ENCODE peak calls at places on chromosomes 13 and 19, in nine cellular contexts. L is neural crest cell, P is AG04450, A is adrenal gland, T is cardiac muscle cell, D is OCI-LY7, H is fibroblast of lung, Y is bronchial epithelial cell, F is tibial artery. J is an unnamed sample.

GRCh38 chr13:42001580-42001979 is 40.7 kb upstream of the VWA8 start:
- DNase-seq in F (no peak), Y (peak), L (no peak), T (peak), P (peak), H (peak), A (peak), D (no peak), J (no peak)

GRCh38 chr13:77176350-77176749 is 149.4 kb upstream of the FBXL3 start:
- DNase-seq in F (no peak), Y (peak), L (no peak), P (peak), H (peak), D (no peak), A (no peak), T (peak), J (no peak)

GRCh38 chr19:35895911-35896642 is 4.3 kb downstream of the NFKBID start:
- DNase-seq in T (no peak), H (no peak), D (no peak), A (no peak), L (no peak), F (no peak), Y (no peak), P (no peak), J (no peak)

GRCh38 chr19:46254776-46255175 is 25.2 kb downstream of the IGFL1 start:
- DNase-seq in A (no peak), F (no peak), P (no peak), L (no peak), D (no peak), Y (peak), H (no peak), T (no peak), J (no peak)

GRCh38 chr13:88000239-88000638 is 329.1 kb downstream of the SLITRK5 start:
- DNase-seq in T (no peak), P (no peak), D (peak), F (no peak), H (no peak), A (no peak), L (no peak), Y (no peak), J (no peak)

GRCh38 chr13:31870511-31870910 is 131.2 kb downstream of the RXFP2 start:
- DNase-seq in P (no peak), T (no peak), A (no peak), D (no peak), L (no peak), Y (no peak), H (peak), F (no peak), J (no peak)

GRCh38 chr19:47713046-47714021 is at the start of gene EHD2:
- DNase-seq in P (peak), F (peak), Y (peak), A (peak), L (peak), H (peak), D (no peak), T (peak), J (no peak)

GRCh38 chr19:5292843-5293606 is 47.6 kb downstream of the PTPRS start:
- DNase-seq in F (peak), H (peak), T (peak), A (peak), P (peak), L (peak), D (peak), Y (peak), J (peak)

GRCh38 chr19:39156891-39157230 is 31.3 kb downstream of the PAK4 start:
- DNase-seq in Y (no peak), F (no peak), H (no peak), D (no peak), L (no peak), A (no peak), T (no peak), P (no peak), J (no peak)

GRCh38 chr19:10764340-10764894 is 46.5 kb downstream of the DNM2 start:
- DNase-seq in H (no peak), A (peak), D (no peak), F (no peak), P (no peak), T (no peak), L (no peak), Y (no peak), J (no peak)

GRCh38 chr19:38730470-38730730 is 13.9 kb downstream of the CAPN12 start:
- DNase-seq in F (no peak), H (no peak), Y (no peak), D (no peak), P (no peak), T (no peak), L (no peak), A (no peak), J (no peak)

GRCh38 chr13:55000043-55000442 is 1971.4 kb downstream of the OLFM4 start:
- DNase-seq in H (no peak), Y (no peak), F (no peak), L (no peak), A (no peak), D (no peak), P (no peak), T (no peak), J (no peak)

GRCh38 chr19:47658431-47659383 is 49.8 kb downstream of the BICRA start:
- DNase-seq in Y (no peak), H (no peak), T (peak), P (no peak), A (no peak), L (no peak), D (no peak), F (no peak), J (no peak)

GRCh38 chr19:39918183-39918651 is 16.2 kb downstream of the FCGBP start:
- DNase-seq in Y (no peak), T (no peak), P (no peak), H (no peak), D (no peak), A (no peak), L (no peak), F (no peak), J (no peak)

GRCh38 chr13:44044544-44045178 is 165.0 kb downstream of the LACC1 start:
- DNase-seq in Y (no peak), L (no peak), P (no peak), F (no peak), H (no peak), A (no peak), D (no peak), T (no peak), J (no peak)

GRCh38 chr13:106599875-106600797 is 32.2 kb upstream of the ARGLU1 start:
- DNase-seq in T (peak), H (peak), F (no peak), Y (no peak), P (peak), A (peak), D (no peak), L (no peak), J (no peak)

GRCh38 chr13:110347088-110347487 is 40.0 kb downstream of the COL4A2 start:
- DNase-seq in T (no peak), Y (no peak), F (no peak), D (no peak), H (no peak), A (no peak), L (no peak), P (no peak), J (no peak)

GRCh38 chr13:110307697-110308376 is 753 bp downstream of the COL4A2 start:
- DNase-seq in P (no peak), F (no peak), A (no peak), H (peak), L (peak), T (peak), Y (no peak), D (no peak), J (no peak)

GRCh38 chr19:16164222-16164890 is 9.0 kb downstream of the CIB3 start:
- DNase-seq in H (no peak), Y (no peak), T (no peak), A (no peak), F (no peak), P (no peak), L (no peak), D (no peak), J (no peak)

GRCh38 chr13:42266464-42266863 is 5.5 kb upstream of the AKAP11 start:
- DNase-seq in H (peak), A (peak), D (no peak), L (no peak), P (peak), F (no peak), Y (no peak), T (peak), J (no peak)

GRCh38 chr19:33702606-33703437 is 81.1 kb downstream of the CHST8 start:
- DNase-seq in H (no peak), Y (no peak), L (no peak), A (no peak), P (no peak), T (no peak), D (no peak), F (no peak), J (no peak)

GRCh38 chr19:14632286-14632685 is 42.4 kb downstream of the ADGRE3 start:
- DNase-seq in F (no peak), Y (peak), P (no peak), T (peak), H (peak), D (peak), A (no peak), L (peak), J (no peak)

GRCh38 chr13:100633461-100633860 is 41.1 kb downstream of the TMTC4 start:
- DNase-seq in T (peak), F (no peak), L (no peak), H (peak), Y (peak), P (peak), D (no peak), A (no peak), J (no peak)

GRCh38 chr13:75366380-75367280 is 115.3 kb downstream of the TBC1D4 start:
- DNase-seq in T (no peak), A (no peak), L (no peak), F (no peak), H (no peak), Y (no peak), P (no peak), D (no peak), J (no peak)

GRCh38 chr19:51097166-51097736 is 11.0 kb downstream of the CTU1 start:
- DNase-seq in D (peak), F (no peak), H (peak), Y (peak), T (peak), P (no peak), A (peak), L (peak), J (peak)

GRCh38 chr13:89267734-89268133 is 1596.6 kb downstream of the SLITRK5 start:
- DNase-seq in P (no peak), A (no peak), T (no peak), L (no peak), Y (peak), H (peak), D (no peak), F (no peak), J (no peak)

GRCh38 chr13:104740616-104741222 is 1674.5 kb upstream of the SLC10A2 start:
- DNase-seq in L (no peak), H (no peak), T (no peak), P (no peak), Y (no peak), D (no peak), F (no peak), A (peak), J (no peak)

GRCh38 chr13:51619614-51620013 is 35.4 kb downstream of the WDFY2 start:
- DNase-seq in D (no peak), F (no peak), L (no peak), H (peak), P (peak), Y (peak), T (peak), A (no peak), J (no peak)

GRCh38 chr13:102484329-102484728 is 82.5 kb upstream of the FGF14 start:
- DNase-seq in P (no peak), F (no peak), T (no peak), D (no peak), H (peak), L (no peak), A (no peak), Y (peak), J (no peak)

GRCh38 chr13:95536629-95537241 is 15.8 kb upstream of the CLDN10 start:
- DNase-seq in T (peak), F (no peak), A (no peak), D (peak), Y (peak), P (no peak), L (no peak), H (peak), J (no peak)

GRCh38 chr19:49165865-49166301 is 8.3 kb downstream of the TRPM4 start:
- DNase-seq in Y (no peak), L (no peak), F (no peak), P (no peak), H (no peak), A (no peak), T (no peak), D (no peak), J (no peak)

GRCh38 chr19:35224681-35225604 is 3.6 kb downstream of the FAM187B start:
- DNase-seq in L (no peak), D (peak), F (no peak), H (no peak), T (no peak), P (no peak), A (peak), Y (no peak), J (no peak)

DNA sequence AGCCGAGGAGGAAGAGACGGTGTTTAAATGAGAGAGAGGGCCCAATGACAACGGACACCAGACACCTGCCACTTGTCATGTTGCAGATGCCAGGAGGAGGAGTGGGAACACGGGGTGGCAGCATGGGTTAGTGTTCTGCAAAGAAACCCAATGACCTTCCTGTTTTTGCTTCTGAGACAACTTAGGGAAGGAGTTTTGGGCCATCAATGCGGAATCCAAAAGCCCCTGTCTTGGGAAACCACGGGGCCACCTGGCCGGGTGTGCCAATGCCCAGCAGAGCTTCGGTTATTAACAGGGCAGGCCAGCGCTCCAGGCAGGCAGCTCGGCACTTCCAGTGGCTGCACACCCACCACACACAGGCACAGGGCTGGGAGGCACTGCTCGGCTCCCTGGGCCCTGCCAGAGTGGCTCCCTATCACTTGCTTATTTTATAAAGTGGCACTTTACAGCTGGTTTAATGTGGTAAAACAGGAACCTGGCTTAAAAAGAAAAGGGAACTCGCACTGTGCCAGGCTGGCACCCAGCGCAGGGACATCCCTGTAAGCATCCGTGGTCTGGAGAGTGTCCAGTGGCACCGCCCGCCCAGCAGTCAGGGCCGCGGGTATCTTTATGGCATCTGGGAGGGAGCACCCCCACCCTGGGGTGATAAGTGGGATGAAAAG is 19.1 kb downstream of the ELL start:
- DNase-seq in P (no peak), A (peak), F (peak), H (no peak), L (no peak), T (no peak), Y (no peak), D (no peak), J (no peak)
- TF ChIP-seq CTCF in P (no peak), A (no peak), F (no peak), H (no peak), L (no peak), T (no peak), Y (no peak), D (no peak), J (no peak)

DNA sequence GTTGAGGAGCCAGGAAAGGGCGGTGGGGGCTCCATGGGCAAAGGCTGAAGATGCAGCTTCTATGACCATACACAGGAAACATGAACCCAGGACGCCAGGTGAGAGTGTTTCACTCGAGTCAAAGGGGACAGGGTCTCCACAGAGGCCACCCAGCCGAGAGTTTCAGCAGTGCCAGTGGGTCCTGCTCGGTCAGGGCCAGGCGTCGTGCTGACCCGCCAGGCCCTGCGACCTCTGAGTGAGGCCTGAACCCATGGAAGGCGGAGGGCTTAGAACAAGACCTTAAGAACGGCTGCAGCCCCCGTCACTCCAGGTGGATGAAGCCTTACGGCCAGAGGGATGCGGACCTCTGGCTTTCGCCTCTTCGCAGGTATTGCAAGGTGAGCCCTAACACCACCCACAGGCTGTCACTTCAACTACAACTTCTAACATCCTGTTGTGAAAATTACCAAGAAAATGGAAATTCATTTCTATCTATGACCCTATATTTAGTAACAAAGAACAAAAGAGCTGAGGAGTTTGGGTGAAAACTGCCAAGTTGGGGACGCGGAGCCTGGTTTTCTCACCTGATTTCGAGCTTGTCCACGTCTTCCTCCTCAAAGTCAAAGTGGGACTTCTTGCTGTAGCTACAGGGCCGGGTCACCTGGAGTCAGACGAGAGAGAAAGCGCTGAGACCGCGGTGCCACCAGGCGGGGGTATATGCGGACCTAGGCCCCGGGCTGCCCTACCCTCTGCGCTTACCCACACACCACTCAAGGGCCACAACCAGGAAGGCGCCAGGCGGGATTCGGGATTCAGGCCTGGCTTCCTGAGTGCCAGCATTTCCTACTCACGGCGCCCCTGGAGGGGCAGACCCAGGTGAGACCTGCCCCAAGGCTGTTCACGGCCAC is 50.1 kb upstream of the C13orf46 start:
- DNase-seq in Y (no peak), D (peak), A (no peak), P (no peak), T (no peak), F (no peak), H (no peak), L (no peak), J (no peak)
- TF ChIP-seq CTCF in Y (no peak), D (peak), A (no peak), P (no peak), T (no peak), F (no peak), H (no peak), L (no peak), J (no peak)

GRCh38 chr19:44671400-44671799 is at the start of gene CEACAM19:
- DNase-seq in D (no peak), P (no peak), A (no peak), L (no peak), Y (peak), T (no peak), F (no peak), H (no peak), J (no peak)

GRCh38 chr19:44672226-44672625 is 944 bp downstream of the CEACAM19 start:
- DNase-seq in A (no peak), L (no peak), H (no peak), P (no peak), T (no peak), Y (no peak), F (no peak), D (no peak), J (no peak)

GRCh38 chr19:44677019-44677809 is 5.9 kb downstream of the CEACAM19 start:
- DNase-seq in D (peak), H (peak), A (peak), Y (peak), P (no peak), L (no peak), F (no peak), T (peak), J (no peak)

GRCh38 chr19:44673510-44673909 is 2.2 kb downstream of the CEACAM19 start:
- DNase-seq in F (no peak), L (no peak), H (no peak), T (no peak), A (no peak), D (no peak), P (no peak), Y (no peak), J (no peak)

DNA sequence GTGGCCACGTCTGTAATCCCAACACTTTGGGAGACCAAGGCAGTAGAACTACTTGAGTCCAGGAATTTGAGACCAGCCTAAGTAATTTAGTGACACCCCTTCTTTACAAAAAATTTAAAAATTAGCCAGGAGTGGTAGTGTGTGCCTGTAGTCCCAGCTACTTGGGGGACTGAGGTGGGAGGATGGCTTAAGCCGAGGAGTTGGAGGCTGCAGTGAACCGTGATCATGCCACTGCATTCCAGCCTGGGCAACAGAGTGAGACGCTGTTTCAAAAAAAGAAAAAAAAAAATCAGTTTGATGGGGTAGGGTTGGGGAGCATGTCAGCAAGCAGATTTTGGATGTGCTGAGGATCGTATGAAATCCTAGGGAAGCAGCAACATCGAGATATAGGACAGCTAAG is 4.2 kb downstream of the CEACAM19 start:
- DNase-seq in F (no peak), L (no peak), D (no peak), A (no peak), T (no peak), H (no peak), Y (no peak), P (no peak), J (no peak)
- TF ChIP-seq CTCF in F (no peak), L (no peak), D (no peak), A (no peak), T (no peak), H (no peak), Y (no peak), P (no peak), J (no peak)

GRCh38 chr19:28289294-28290063 is 923.5 kb downstream of the UQCRFS1 start:
- DNase-seq in T (peak), H (no peak), A (no peak), D (no peak), Y (peak), P (no peak), L (no peak), F (no peak), J (no peak)
- TF ChIP-seq CTCF in T (no peak), H (no peak), A (no peak), D (no peak), Y (no peak), P (no peak), L (no peak), F (no peak), J (no peak)

DNA sequence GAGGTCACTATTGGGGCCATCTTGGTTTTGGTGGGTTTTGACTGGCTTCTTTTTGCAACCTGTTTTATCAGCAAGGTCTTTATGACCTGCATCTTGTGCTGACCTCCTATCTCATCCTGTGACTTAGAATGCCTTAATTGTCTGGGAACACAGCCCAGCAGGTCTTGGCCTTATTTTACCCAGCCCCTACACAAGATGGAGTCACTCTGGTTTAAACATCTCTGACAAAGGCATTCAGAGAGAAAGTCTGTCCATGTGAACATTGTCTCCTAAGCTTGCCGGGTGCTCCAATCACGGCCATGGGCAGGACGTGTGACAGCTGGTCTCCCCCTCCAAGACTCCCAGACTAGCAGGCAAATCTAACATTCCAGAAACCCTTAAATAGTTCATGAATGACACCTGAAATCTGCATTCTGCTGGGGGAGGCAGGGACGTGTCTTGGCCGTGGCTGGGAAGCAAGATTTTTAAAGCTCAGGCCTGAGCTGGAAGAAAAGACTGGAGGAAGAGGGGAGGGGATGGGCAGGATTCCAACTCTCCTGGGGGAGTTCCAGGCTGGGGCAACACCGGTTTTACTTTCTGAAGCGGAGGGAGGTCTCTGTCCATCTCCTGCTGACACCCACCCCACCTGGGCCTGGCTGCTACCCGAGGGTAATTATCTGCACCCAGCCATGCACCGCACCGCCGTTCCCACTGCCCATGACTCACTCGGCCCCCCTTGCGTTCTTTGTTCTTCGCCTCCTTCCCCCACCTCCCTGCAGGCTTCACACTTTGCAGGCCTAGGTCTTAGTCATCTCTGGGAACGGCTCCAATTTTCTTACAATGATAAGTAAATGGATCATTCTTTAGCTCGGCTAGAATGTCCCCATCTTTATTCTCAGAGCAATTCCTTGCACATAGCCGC is 11.5 kb upstream of the OR1M1 start:
- DNase-seq in Y (peak), T (peak), P (peak), A (peak), H (peak), F (peak), L (no peak), D (no peak), J (no peak)
- TF ChIP-seq CTCF in Y (no peak), T (no peak), P (no peak), A (no peak), H (no peak), F (no peak), L (no peak), D (no peak), J (no peak)

GRCh38 chr13:24866488-24866887 is 102.5 kb downstream of the RNF17 start:
- DNase-seq in Y (no peak), P (no peak), F (no peak), T (no peak), L (no peak), H (no peak), D (no peak), A (no peak), J (no peak)
- TF ChIP-seq CTCF in Y (no peak), P (no peak), F (no peak), T (no peak), L (no peak), H (no peak), D (no peak), A (no peak), J (no peak)

J was measured in progenitor cell of endocrine pancreas.